ENCODE peak calls at places on chromosomes 2 and 18, in four cellular contexts. W is transverse colon, Z is left ventricle myocardium inferior, H is esophagus squamous epithelium. U is an unnamed sample.

GRCh38 chr2:219496247-219496646 is 2.4 kb upstream of the GMPPA start:
- DNase-seq in W (no peak), Z (no peak), H (no peak), U (no peak)

GRCh38 chr2:174332607-174333001 is 2.1 kb upstream of the SP9 start:
- DNase-seq in W (no peak), Z (no peak), H (no peak), U (no peak)

GRCh38 chr2:85804026-85804425 is 50.2 kb downstream of the ATOH8 start:
- DNase-seq in W (no peak), Z (no peak), H (no peak), U (no peak)

GRCh38 chr2:200787351-200788128 is 24.2 kb upstream of the BZW1 start:
- DNase-seq in W (no peak), Z (no peak), H (no peak), U (no peak)

GRCh38 chr18:57843403-57843802 is 40.3 kb upstream of the ATP8B1 start:
- DNase-seq in W (no peak), Z (no peak), H (no peak), U (no peak)

GRCh38 chr18:49020621-49021021 is 69.9 kb upstream of the SMAD7 start:
- DNase-seq in W (peak; percentile 7), Z (no peak), H (no peak), U (no peak)

GRCh38 chr2:240319855-240320560 is 115.5 kb upstream of the GPC1 start:
- DNase-seq in W (no peak), Z (no peak), H (no peak), U (no peak)

GRCh38 chr2:224220581-224221255 is 181.2 kb downstream of the FAM124B start:
- DNase-seq in W (no peak), Z (no peak), H (no peak), U (no peak)

GRCh38 chr2:30254692-30255015 is 23.3 kb downstream of the LBH start:
- DNase-seq in W (no peak), Z (no peak), H (no peak), U (no peak)

GRCh38 chr2:18788590-18788989 is 199.2 kb upstream of the NT5C1B start:
- DNase-seq in W (no peak), Z (peak; percentile 43), H (no peak), U (no peak)

GRCh38 chr2:2698182-2699116 is 367.4 kb upstream of the MYT1L start:
- DNase-seq in W (no peak), Z (no peak), H (no peak), U (no peak)

GRCh38 chr18:35436076-35436649 is 59.0 kb upstream of the ZNF396 start:
- DNase-seq in W (no peak), Z (no peak), H (no peak), U (no peak)

GRCh38 chr2:238636269-238637073 is 209.7 kb downstream of the ASB1 start:
- DNase-seq in W (no peak), Z (no peak), H (no peak), U (no peak)

GRCh38 chr2:135271006-135271405 is 218.9 kb downstream of the RAB3GAP1 start:
- DNase-seq in W (no peak), Z (no peak), H (no peak), U (peak; percentile 62)

GRCh38 chr2:106038598-106039375 is 155.3 kb downstream of the UXS1 start:
- DNase-seq in W (no peak), Z (no peak), H (no peak), U (no peak)

GRCh38 chr2:86774862-86775261 is 15.9 kb downstream of the CD8A start:
- DNase-seq in W (no peak), Z (no peak), H (no peak), U (no peak)

GRCh38 chr2:23399674-23400261 is 14.8 kb downstream of the KLHL29 start:
- DNase-seq in W (no peak), Z (no peak), H (no peak), U (no peak)

GRCh38 chr2:156982615-156983014 is 274.9 kb upstream of the GALNT5 start:
- DNase-seq in W (no peak), Z (no peak), H (no peak), U (no peak)

GRCh38 chr2:161068670-161069069 is 91.6 kb upstream of the TANK start:
- DNase-seq in W (no peak), Z (no peak), H (no peak), U (no peak)

GRCh38 chr2:206428783-206429182 is 14.5 kb upstream of the ADAM23 start:
- DNase-seq in W (no peak), Z (no peak), H (no peak), U (no peak)

GRCh38 chr2:96945011-96945410 is 41.4 kb downstream of the FAM178B start:
- DNase-seq in W (no peak), Z (no peak), H (no peak), U (no peak)

GRCh38 chr2:238271061-238271554 is 17.3 kb downstream of the PER2 start:
- DNase-seq in W (no peak), Z (no peak), H (no peak), U (no peak)

GRCh38 chr2:57296795-57297517 is 749.6 kb upstream of the VRK2 start:
- DNase-seq in W (no peak), Z (no peak), H (no peak), U (no peak)

GRCh38 chr18:58046087-58046793 is 2.2 kb downstream of the NEDD4L start:
- DNase-seq in W (no peak), Z (no peak), H (no peak), U (no peak)

GRCh38 chr2:231786177-231786916 is at the start of gene COPS7B:
- DNase-seq in W (peak; percentile 79), Z (peak; percentile 77), H (peak; percentile 31), U (peak; percentile 87)

GRCh38 chr2:176093145-176093888 is 796 bp downstream of the HOXD13 start:
- DNase-seq in W (no peak), Z (no peak), H (no peak), U (no peak)

GRCh38 chr2:136168605-136169210 is 50.8 kb upstream of the CXCR4 start:
- DNase-seq in W (no peak), Z (no peak), H (no peak), U (no peak)

GRCh38 chr2:226797289-226797988 is 2.2 kb downstream of the IRS1 start:
- DNase-seq in W (peak; percentile 40), Z (peak; percentile 48), H (no peak), U (no peak)

GRCh38 chr2:235716875-235717496 is 223.1 kb downstream of the AGAP1 start:
- DNase-seq in W (no peak), Z (no peak), H (no peak), U (no peak)

GRCh38 chr2:22855081-22855480 is 529.9 kb upstream of the KLHL29 start:
- DNase-seq in W (no peak), Z (no peak), H (no peak), U (no peak)

GRCh38 chr2:149552830-149553229 is 34.7 kb downstream of the MMADHC start:
- DNase-seq in W (no peak), Z (no peak), H (no peak), U (no peak)

GRCh38 chr2:16031848-16032159 is 91.5 kb downstream of the MYCN start:
- DNase-seq in W (peak; percentile 70), Z (no peak), H (no peak), U (no peak)

GRCh38 chr2:240591784-240592183 is 5.2 kb downstream of the CAPN10 start:
- DNase-seq in W (no peak), Z (no peak), H (no peak), U (no peak)

GRCh38 chr2:103664690-103665089 is 902.9 kb downstream of the TMEM182 start:
- DNase-seq in W (no peak), Z (no peak), H (no peak), U (no peak)

GRCh38 chr2:71816815-71817214 is 330.8 kb downstream of the CYP26B1 start:
- DNase-seq in W (no peak), Z (peak; percentile 46), H (no peak), U (no peak)

GRCh38 chr2:96529376-96530143 is 7.0 kb upstream of the ARID5A start:
- DNase-seq in W (no peak), Z (no peak), H (no peak), U (no peak)

GRCh38 chr18:46660955-46661749 is 4.1 kb upstream of the LOXHD1 start:
- DNase-seq in W (no peak), Z (no peak), H (no peak), U (peak; percentile 34)

GRCh38 chr18:46656326-46657114 is 500 bp downstream of the LOXHD1 start:
- DNase-seq in W (no peak), Z (no peak), H (no peak), U (no peak)

GRCh38 chr18:46659484-46659883 is 2.5 kb upstream of the LOXHD1 start:
- DNase-seq in W (no peak), Z (no peak), H (no peak), U (no peak)

DNA sequence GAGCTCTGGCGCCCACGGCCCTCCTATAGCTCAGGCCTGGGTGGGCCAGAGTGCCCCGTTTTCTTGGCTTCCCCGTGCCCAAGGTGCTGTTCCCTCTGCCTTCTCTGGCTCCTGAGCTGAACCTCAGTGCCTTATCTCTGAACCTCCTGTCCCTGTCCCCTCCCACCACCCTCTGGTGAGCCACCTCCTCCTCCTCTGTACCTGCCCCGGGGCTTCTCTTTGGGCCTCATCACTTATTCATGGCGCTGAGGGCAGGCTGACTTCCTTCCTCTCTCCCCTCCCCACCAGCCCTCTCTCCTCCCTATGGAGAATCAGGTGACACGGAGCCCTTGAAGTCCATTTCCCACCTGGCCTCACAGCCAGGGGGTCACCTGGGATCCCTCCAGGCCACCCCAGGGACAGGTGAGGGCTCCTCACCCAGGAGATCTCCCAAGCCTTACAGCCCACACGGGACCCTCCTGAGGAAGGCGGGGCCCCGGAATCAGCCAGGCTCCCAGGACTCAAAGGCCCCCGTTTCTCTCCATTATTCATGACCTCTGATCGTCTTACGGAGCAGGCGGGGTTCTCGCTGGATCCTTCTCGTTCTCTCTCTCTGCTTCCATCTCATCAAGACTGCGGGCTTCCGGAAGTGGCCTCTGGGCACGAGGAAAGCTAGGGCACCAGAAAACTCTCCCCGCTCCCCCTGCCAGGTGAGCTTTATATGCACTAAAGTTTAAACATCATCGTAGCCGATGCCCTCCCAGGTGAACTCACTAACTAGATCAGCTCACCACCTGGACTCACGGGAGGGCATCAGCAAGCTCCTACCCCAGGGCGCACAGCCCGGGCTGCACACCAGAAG is at the start of gene LOXHD1:
- DNase-seq in W (no peak), Z (no peak), H (no peak), U (no peak)
- H3K4me3 ChIP-seq in W (no peak within 1 kb of the TSS), Z (no peak within 1 kb of the TSS), H (no peak within 1 kb of the TSS), U (no peak within 1 kb of the TSS)

GRCh38 chr2:41710944-41711343 is 336.9 kb upstream of the PKDCC start:
- DNase-seq in W (no peak), Z (no peak), H (no peak), U (no peak)
- H3K4me1 ChIP-seq in W (no peaks in the 10 kb centered on the region), Z (no peaks in the 10 kb centered on the region), H (no peaks in the 10 kb centered on the region), U (no peaks in the 10 kb centered on the region)

GRCh38 chr18:45722899-45723298 is 1.1 kb upstream of the SLC14A1 start:
- DNase-seq in W (peak; percentile 77), Z (peak; percentile 68), H (peak; percentile 2), U (peak; percentile 67)
- TF ChIP-seq CTCF in W (peak; percentile 63), Z (peak; percentile 84), H (peak; percentile 69), U (peak; percentile 48)

GRCh38 chr18:37534627-37535026 is 31.0 kb downstream of the CELF4 start:
- DNase-seq in W (no peak), Z (no peak), H (no peak), U (no peak)
- H3K4me3 ChIP-seq in W (no peak overlapping the region), Z (no peak overlapping the region), H (no peak overlapping the region), U (no peak overlapping the region)

U was measured in Caco-2.